ENCODE peak calls at places on chromosomes 5 and 9, in four cellular contexts. Z, S, P and I are unnamed samples.

GRCh38 chr9:130382636-130383349 is 62.0 kb upstream of the ASS1 start:
- DNase-seq in Z (no peak), S (no peak), P (no peak), I (no peak)

GRCh38 chr9:92728831-92729734 is 35.5 kb downstream of the BICD2 start:
- DNase-seq in Z (no peak), S (no peak), P (no peak), I (no peak)

GRCh38 chr5:9716838-9717281 is 86.7 kb upstream of the TAS2R1 start:
- DNase-seq in Z (no peak), S (no peak), P (no peak), I (peak; percentile 97)

GRCh38 chr5:146240951-146241350 is 37.5 kb downstream of the RBM27 start:
- DNase-seq in Z (no peak), S (no peak), P (no peak), I (no peak)

GRCh38 chr5:159409801-159410200 is 79.5 kb upstream of the IL12B start:
- DNase-seq in Z (no peak), S (no peak), P (no peak), I (no peak)

GRCh38 chr5:169286572-169287325 is 14.2 kb downstream of the SLIT3 start:
- DNase-seq in Z (no peak), S (no peak), P (no peak), I (no peak)

GRCh38 chr9:32580631-32581300 is 7.8 kb upstream of the NDUFB6 start:
- DNase-seq in Z (no peak), S (no peak), P (no peak), I (no peak)

GRCh38 chr9:100014846-100015245 is 84.0 kb downstream of the ERP44 start:
- DNase-seq in Z (no peak), S (no peak), P (no peak), I (no peak)

GRCh38 chr9:33233659-33234335 is 6.2 kb upstream of the SPINK4 start:
- DNase-seq in Z (peak; percentile 95), S (peak; percentile 93), P (no peak), I (peak; percentile 97)

GRCh38 chr5:89535421-89535820 is 652.4 kb upstream of the MEF2C start:
- DNase-seq in Z (no peak), S (no peak), P (no peak), I (no peak)

GRCh38 chr9:109992293-109992692 is 212.3 kb downstream of the PALM2AKAP2 start:
- DNase-seq in Z (no peak), S (no peak), P (no peak), I (no peak)

GRCh38 chr5:104082754-104083153 is 520.2 kb upstream of the NUDT12 start:
- DNase-seq in Z (no peak), S (no peak), P (no peak), I (no peak)

GRCh38 chr5:25862276-25862675 is 1176.1 kb downstream of the CDH9 start:
- DNase-seq in Z (no peak), S (no peak), P (no peak), I (no peak)

GRCh38 chr5:143775258-143775657 is 36.7 kb upstream of the HMHB1 start:
- DNase-seq in Z (no peak), S (no peak), P (no peak), I (peak; percentile 36)

GRCh38 chr5:177378884-177379883 is 5.0 kb upstream of the SLC34A1 start:
- DNase-seq in Z (no peak), S (no peak), P (no peak), I (peak; percentile 82)

GRCh38 chr9:78029601-78030552 is 1.7 kb downstream of the GNAQ start:
- DNase-seq in Z (no peak), S (no peak), P (no peak), I (peak; percentile 31)

GRCh38 chr5:166845044-166845443 is 1446.4 kb upstream of the WWC1 start:
- DNase-seq in Z (no peak), S (no peak), P (no peak), I (no peak)

GRCh38 chr5:11319851-11320580 is 559.0 kb upstream of the DAP start:
- DNase-seq in Z (no peak), S (no peak), P (no peak), I (no peak)

GRCh38 chr9:98992885-98993569 is 49.3 kb downstream of the COL15A1 start:
- DNase-seq in Z (no peak), S (no peak), P (no peak), I (no peak)

GRCh38 chr9:38371495-38371894 is 21.0 kb upstream of the ALDH1B1 start:
- DNase-seq in Z (peak; percentile 41), S (no peak), P (no peak), I (no peak)

GRCh38 chr5:10467281-10468198 is 25.9 kb downstream of the ROPN1L start:
- DNase-seq in Z (no peak), S (no peak), P (no peak), I (peak; percentile 33)

GRCh38 chr9:80061096-80061495 is 489.3 kb downstream of the TLE4 start:
- DNase-seq in Z (no peak), S (no peak), P (no peak), I (no peak)

GRCh38 chr9:112241491-112241890 is 66.4 kb upstream of the SUSD1 start:
- DNase-seq in Z (no peak), S (no peak), P (no peak), I (no peak)

GRCh38 chr5:167248262-167248661 is 1043.2 kb upstream of the WWC1 start:
- DNase-seq in Z (no peak), S (no peak), P (no peak), I (no peak)

GRCh38 chr5:39178171-39178570 is 41.2 kb downstream of the FYB1 start:
- DNase-seq in Z (no peak), S (no peak), P (no peak), I (no peak)

GRCh38 chr5:40437452-40437861 is 242.3 kb upstream of the PTGER4 start:
- DNase-seq in Z (no peak), S (no peak), P (peak; percentile 17), I (peak; percentile 80)

GRCh38 chr9:126303488-126303887 is 23.1 kb upstream of the MVB12B start:
- DNase-seq in Z (no peak), S (no peak), P (no peak), I (no peak)

GRCh38 chr5:118700510-118700909 is 287.8 kb downstream of the DTWD2 start:
- DNase-seq in Z (no peak), S (no peak), P (no peak), I (no peak)

GRCh38 chr9:6106576-6107339 is 91.3 kb upstream of the RANBP6 start:
- DNase-seq in Z (peak; percentile 34), S (no peak), P (no peak), I (no peak)

GRCh38 chr5:10801931-10802674 is 41.1 kb upstream of the DAP start:
- DNase-seq in Z (no peak), S (no peak), P (no peak), I (peak; percentile 23)

GRCh38 chr5:33321026-33321425 is 119.7 kb upstream of the TARS1 start:
- DNase-seq in Z (no peak), S (no peak), P (no peak), I (peak; percentile 92)

DNA sequence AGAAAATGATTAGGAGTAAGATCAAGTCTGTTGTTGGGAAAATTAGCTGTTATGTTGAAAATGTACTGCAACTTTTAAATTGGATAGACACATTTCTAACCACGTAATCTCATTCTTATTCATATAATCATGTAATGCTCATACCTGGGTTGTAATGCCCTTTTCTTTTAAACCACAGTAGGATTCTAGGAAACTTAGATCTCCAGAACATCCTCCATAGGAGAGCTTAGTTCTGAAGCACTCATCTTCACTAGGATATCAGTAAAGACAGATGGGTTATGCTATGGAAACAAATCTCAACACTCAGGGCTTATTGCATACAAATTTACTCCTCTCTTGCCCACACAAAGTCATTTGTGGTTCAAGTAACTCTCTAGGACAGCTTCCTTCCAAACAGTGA is 34.8 kb upstream of the ANXA1 start:
- DNase-seq in Z (no peak), S (no peak), P (no peak), I (no peak)
- H3K27ac ChIP-seq in Z (no peak overlapping the region), S (no peak overlapping the region), P (no peak overlapping the region), I (peak overlapping the region; percentile 94)

GRCh38 chr9:123331303-123331702 is 24.7 kb upstream of the CRB2 start:
- DNase-seq in Z (no peak), S (no peak), P (no peak), I (no peak)
- TF ChIP-seq CTCF in Z (no peak), S (no peak), P (no peak), I (no peak)

GRCh38 chr5:56525117-56525516 is 290.2 kb upstream of the MAP3K1 start:
- DNase-seq in Z (no peak), S (no peak), P (no peak), I (peak; percentile 81)
- H3K27ac ChIP-seq in Z (no peak overlapping the region), S (no peak overlapping the region), P (no peak overlapping the region), I (no peak overlapping the region)

GRCh38 chr9:128669786-128670185 is 13.1 kb upstream of the DYNC2I2 start:
- DNase-seq in Z (no peak), S (no peak), P (no peak), I (no peak)
- TF ChIP-seq CTCF in Z (no peak), S (no peak), P (no peak), I (no peak)

GRCh38 chr5:174614500-174615135 is 109.8 kb upstream of the MSX2 start:
- DNase-seq in Z (no peak), S (no peak), P (no peak), I (no peak)
- H3K27ac ChIP-seq in Z (no peak overlapping the region), S (no peak overlapping the region), P (no peak overlapping the region), I (no peak overlapping the region)